ENCODE peak calls at places on chromosomes 5 and 9, in nine cellular contexts. M, J, A, N, H, E, U, I and Y are unnamed samples.

GRCh38 chr5:148972958-148973357 is 89.9 kb downstream of the SH3TC2 start:
- DNase-seq in M (no peak), J (no peak), A (no peak), N (peak), H (peak), E (peak), U (no peak), I (no peak), Y (peak)

GRCh38 chr9:126461029-126461428 is 134.4 kb downstream of the MVB12B start:
- DNase-seq in M (no peak), J (no peak), A (no peak), N (no peak), H (no peak), E (no peak), U (no peak), I (no peak), Y (no peak)

GRCh38 chr5:160021818-160022446 is 13.0 kb downstream of the TTC1 start:
- DNase-seq in M (peak), J (peak), A (peak), N (peak), H (peak), E (peak), U (peak), I (no peak), Y (no peak)

GRCh38 chr5:163938595-163938994 is 433.2 kb downstream of the MAT2B start:
- DNase-seq in M (no peak), J (no peak), A (no peak), N (no peak), H (no peak), E (no peak), U (no peak), I (no peak), Y (no peak)

GRCh38 chr9:137740311-137740710 is 121.5 kb downstream of the EHMT1 start:
- DNase-seq in M (no peak), J (peak), A (no peak), N (peak), H (peak), E (peak), U (no peak), I (no peak), Y (peak)

GRCh38 chr9:137582286-137582860 is 3.6 kb upstream of the DPH7 start:
- DNase-seq in M (no peak), J (peak), A (no peak), N (peak), H (no peak), E (no peak), U (peak), I (no peak), Y (no peak)

GRCh38 chr9:650362-650761 is 191.1 kb upstream of the DMRT1 start:
- DNase-seq in M (no peak), J (peak), A (no peak), N (no peak), H (peak), E (no peak), U (peak), I (no peak), Y (no peak)

GRCh38 chr9:132451276-132451675 is 41.3 kb downstream of the CFAP77 start:
- DNase-seq in M (no peak), J (no peak), A (no peak), N (no peak), H (no peak), E (no peak), U (no peak), I (no peak), Y (no peak)

GRCh38 chr5:180720501-180720900 is 19.4 kb downstream of the OR2Y1 start:
- DNase-seq in M (no peak), J (no peak), A (no peak), N (no peak), H (no peak), E (no peak), U (no peak), I (no peak), Y (no peak)

GRCh38 chr9:94796687-94797086 is 70.2 kb downstream of the AOPEP start:
- DNase-seq in M (no peak), J (no peak), A (no peak), N (no peak), H (no peak), E (no peak), U (no peak), I (no peak), Y (no peak)
- TF ChIP-seq CTCF in M (no peak), J (no peak), A (no peak), N (no peak), H (no peak), E (no peak), U (no peak), I (no peak), Y (no peak)

GRCh38 chr9:134738869-134739659 is 97.5 kb downstream of the COL5A1 start:
- DNase-seq in M (no peak), J (peak), A (peak), N (peak), H (peak), E (peak), U (peak), I (peak), Y (no peak)
- TF ChIP-seq CTCF in M (peak), J (peak), A (peak), N (peak), H (peak), E (peak), U (peak), I (peak), Y (peak)

GRCh38 chr9:7520396-7520795 is 279.2 kb downstream of the DMAC1 start:
- DNase-seq in M (no peak), J (no peak), A (no peak), N (no peak), H (no peak), E (no peak), U (no peak), I (no peak), Y (no peak)
- TF ChIP-seq CTCF in M (no peak), J (no peak), A (no peak), N (no peak), H (no peak), E (no peak), U (no peak), I (no peak), Y (no peak)

GRCh38 chr9:127934248-127934647 is 3.4 kb downstream of the DPM2 start:
- DNase-seq in M (no peak), J (no peak), A (no peak), N (no peak), H (no peak), E (no peak), U (no peak), I (no peak), Y (no peak)
- TF ChIP-seq CTCF in M (no peak), J (no peak), A (no peak), N (no peak), H (no peak), E (no peak), U (no peak), I (no peak), Y (no peak)

GRCh38 chr9:98118640-98119601 is at the start of gene TRIM14:
- DNase-seq in M (no peak), J (peak), A (peak), N (peak), H (peak), E (peak), U (peak), I (peak), Y (no peak)
- TF ChIP-seq CTCF in M (no peak), J (peak), A (peak), N (no peak), H (no peak), E (peak), U (peak), I (no peak), Y (peak)

DNA sequence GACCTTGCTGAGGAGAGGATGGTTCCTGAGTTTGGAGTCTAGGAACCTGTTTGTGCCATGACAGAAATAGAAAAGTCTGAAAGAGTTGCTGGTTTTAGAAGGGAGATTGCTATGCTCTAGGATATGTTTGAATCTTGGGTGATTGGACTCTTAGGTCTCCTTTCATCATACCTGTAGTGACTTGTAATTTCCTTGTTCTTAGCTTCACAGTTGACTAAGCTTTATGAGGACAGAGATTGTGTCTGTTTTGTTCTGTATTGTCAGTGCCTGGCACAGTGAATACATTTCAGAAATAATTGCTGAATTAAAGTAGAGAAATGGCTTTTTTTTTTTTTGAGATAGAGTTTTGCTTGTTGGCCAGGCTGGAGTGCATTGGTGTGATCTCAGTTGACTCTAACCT is 31.5 kb downstream of the GAPVD1 start:
- DNase-seq in M (no peak), J (no peak), A (no peak), N (no peak), H (no peak), E (no peak), U (no peak), I (no peak), Y (no peak)
- TF ChIP-seq CTCF in M (no peak), J (no peak), A (no peak), N (no peak), H (no peak), E (no peak), U (no peak), I (no peak), Y (no peak)

DNA sequence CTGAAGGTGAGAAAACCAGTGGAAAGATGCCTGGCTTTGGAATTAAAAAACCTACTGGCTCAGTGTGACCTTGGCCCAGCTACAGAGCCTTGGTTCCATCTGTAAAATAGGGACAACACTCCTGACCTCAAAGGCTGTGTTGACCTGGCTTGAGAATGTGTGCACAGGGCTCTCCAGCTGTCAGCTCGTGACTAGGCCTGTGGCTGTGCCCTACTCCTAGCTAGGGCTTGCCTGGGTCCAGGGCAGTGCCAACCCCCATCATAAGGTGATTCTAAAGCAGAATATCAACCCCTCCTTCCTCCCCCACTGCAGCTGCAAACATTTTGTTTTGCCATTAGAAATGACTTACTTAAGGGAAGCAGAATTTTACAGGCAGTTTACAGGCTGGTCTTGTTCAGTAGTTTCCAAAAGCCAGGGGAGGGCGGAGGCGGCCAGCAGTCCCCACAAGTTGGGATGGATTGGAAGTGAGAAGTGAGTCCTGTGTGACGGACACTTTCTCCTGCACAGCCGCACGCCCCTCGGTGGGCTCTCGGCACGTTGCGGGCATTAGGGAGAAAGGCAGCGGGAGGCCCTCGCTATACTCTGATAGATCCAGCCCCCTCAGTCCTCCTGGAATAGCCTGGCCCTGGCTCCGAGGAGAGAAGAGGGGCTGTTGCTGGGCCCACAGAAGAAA is 7.2 kb downstream of the PITX1 start:
- DNase-seq in M (no peak), J (no peak), A (no peak), N (no peak), H (no peak), E (no peak), U (peak), I (no peak), Y (no peak)
- TF ChIP-seq CTCF in M (no peak), J (no peak), A (no peak), N (no peak), H (no peak), E (no peak), U (no peak), I (no peak), Y (no peak)